ENCODE peak calls at places on chromosomes 6 and 20, in nine cellular contexts. G, B, J, F, P, U, A, W and V are unnamed samples.

GRCh38 chr6:149244105-149244504 is 73.4 kb upstream of the TAB2 start:
- DNase-seq in G (no peak), B (no peak), J (no peak), F (no peak), P (no peak), U (no peak), A (no peak), W (no peak), V (no peak)

GRCh38 chr6:3782876-3783832 is 31.6 kb upstream of the PXDC1 start:
- DNase-seq in G (no peak), B (no peak), J (no peak), F (no peak), P (no peak), U (no peak), A (no peak), W (no peak), V (no peak)

GRCh38 chr20:432677-433299 is 24.7 kb downstream of the RBCK1 start:
- DNase-seq in G (no peak), B (no peak), J (no peak), F (no peak), P (no peak), U (no peak), A (no peak), W (no peak), V (no peak)

GRCh38 chr6:97306946-97307345 is 23.9 kb upstream of the MMS22L start:
- DNase-seq in G (no peak), B (no peak), J (no peak), F (no peak), P (no peak), U (no peak), A (no peak), W (no peak), V (no peak)

GRCh38 chr6:88843040-88843439 is 120.4 kb downstream of the RNGTT start:
- DNase-seq in G (no peak), B (no peak), J (no peak), F (no peak), P (no peak), U (no peak), A (no peak), W (no peak), V (no peak)

GRCh38 chr20:59191756-59192532 is 28.3 kb downstream of the ZNF831 start:
- DNase-seq in G (no peak), B (no peak), J (no peak), F (no peak), P (no peak), U (no peak), A (no peak), W (no peak), V (no peak)

GRCh38 chr6:1407499-1407990 is 18.2 kb downstream of the FOXF2 start:
- DNase-seq in G (no peak), B (no peak), J (no peak), F (no peak), P (no peak), U (no peak), A (no peak), W (no peak), V (no peak)

GRCh38 chr20:2814076-2814475 is 711 bp upstream of the C20orf141 start:
- DNase-seq in G (no peak), B (no peak), J (no peak), F (no peak), P (no peak), U (no peak), A (no peak), W (no peak), V (no peak)

GRCh38 chr20:37907677-37908397 is 4.9 kb downstream of the VSTM2L start:
- DNase-seq in G (peak), B (peak), J (no peak), F (no peak), P (peak), U (no peak), A (no peak), W (no peak), V (no peak)

GRCh38 chr6:149846321-149846720 is 17.8 kb downstream of the LRP11 start:
- DNase-seq in G (no peak), B (no peak), J (no peak), F (no peak), P (no peak), U (no peak), A (no peak), W (no peak), V (no peak)